ENCODE peak calls at places on chromosomes 7 and 10, in four cellular contexts. S is WTC11, J is K562, C is HepG2. H is an unnamed sample.

GRCh38 chr7:50812847-50813475 is 30.3 kb upstream of the GRB10 start:
- DNase-seq in J (peak), C (peak), S (no peak), H (no peak)

GRCh38 chr10:79298403-79299244 is 48.6 kb upstream of the PPIF start:
- DNase-seq in S (no peak), J (peak), C (peak), H (peak)

GRCh38 chr7:28041508-28042314 is 138.9 kb downstream of the JAZF1 start:
- DNase-seq in C (no peak), J (no peak), S (no peak), H (no peak)

GRCh38 chr10:7986851-7987250 is 67.6 kb upstream of the GATA3 start:
- DNase-seq in J (no peak), S (no peak), C (no peak), H (no peak)

GRCh38 chr7:46714904-46715303 is 793.8 kb upstream of the IGFBP3 start:
- DNase-seq in S (no peak), J (no peak), C (no peak), H (no peak)

GRCh38 chr7:18426564-18427226 is 68.9 kb upstream of the HDAC9 start:
- DNase-seq in J (no peak), S (no peak), C (no peak), H (no peak)

GRCh38 chr7:18119985-18120384 is 92.3 kb upstream of the PRPS1L1 start:
- DNase-seq in S (peak), J (no peak), C (no peak), H (no peak)

GRCh38 chr10:69124558-69125121 is 662 bp downstream of the VPS26A start:
- DNase-seq in S (peak), C (peak), J (peak), H (peak)

GRCh38 chr7:98398567-98399372 is 2.1 kb downstream of the BAIAP2L1 start:
- DNase-seq in S (no peak), J (peak), C (no peak), H (no peak)

GRCh38 chr10:123027861-123028260 is 19.1 kb downstream of the ACADSB start:
- DNase-seq in C (no peak), S (no peak), J (no peak), H (no peak)

GRCh38 chr7:13770305-13770704 is 219.2 kb downstream of the ETV1 start:
- DNase-seq in S (no peak), J (no peak), C (no peak), H (no peak)

GRCh38 chr10:48608279-48608681 is 3.4 kb upstream of the ARHGAP22 start:
- DNase-seq in S (peak), C (peak), J (peak), H (peak)

GRCh38 chr10:15817407-15818046 is 42.8 kb downstream of the MINDY3 start:
- DNase-seq in S (no peak), J (no peak), C (peak), H (no peak)
- TF ChIP-seq ELF4 in S (no peak), J (no peak), C (no peak), H (no peak)

GRCh38 chr10:23693398-23693797 is 254.5 kb downstream of the OTUD1 start:
- DNase-seq in J (peak), S (peak), C (no peak), H (peak)
- TF ChIP-seq ELF4 in J (no peak), S (no peak), C (no peak), H (no peak)

GRCh38 chr10:85557706-85558105 is 808.9 kb downstream of the GRID1 start:
- DNase-seq in J (no peak), S (no peak), C (no peak), H (no peak)

GRCh38 chr10:85558533-85558932 is 808.1 kb downstream of the GRID1 start:
- DNase-seq in J (no peak), C (no peak), S (no peak), H (no peak)

GRCh38 chr10:85557077-85557476 is 809.5 kb downstream of the GRID1 start:
- DNase-seq in S (no peak), C (no peak), J (no peak), H (no peak)
- TF ChIP-seq ELF4 in S (no peak), C (no peak), J (no peak), H (no peak)

GRCh38 chr7:136868496-136869005 is at the start of gene CHRM2:
- DNase-seq in S (peak), J (no peak), C (no peak), H (no peak)

GRCh38 chr7:136869006-136869961 is 832 bp downstream of the CHRM2 start:
- DNase-seq in S (peak), C (no peak), J (no peak), H (no peak)

GRCh38 chr7:136865777-136866176 is 2.7 kb upstream of the CHRM2 start:
- DNase-seq in C (no peak), J (no peak), S (no peak), H (no peak)

GRCh38 chr7:136869991-136870798 is 1.7 kb downstream of the CHRM2 start:
- DNase-seq in J (no peak), C (no peak), S (peak), H (no peak)

GRCh38 chr7:136865236-136865635 is 3.2 kb upstream of the CHRM2 start:
- DNase-seq in C (no peak), J (no peak), S (no peak), H (no peak)
- TF ChIP-seq ELF4 in C (no peak), J (no peak), S (no peak), H (no peak)

GRCh38 chr10:114808982-114809381 is 12.6 kb upstream of the FHIP2A start:
- DNase-seq in S (no peak), J (no peak), C (no peak), H (no peak)
- TF ChIP-seq ELF4 in S (no peak), J (no peak), C (no peak), H (no peak)

GRCh38 chr10:109851595-109851994 is 71.7 kb downstream of the XPNPEP1 start:
- DNase-seq in J (no peak), S (no peak), C (no peak), H (no peak)
- TF ChIP-seq ELF4 in J (no peak), S (no peak), C (no peak), H (no peak)

GRCh38 chr7:29239638-29240037 is 45.1 kb downstream of the CHN2 start:
- DNase-seq in S (peak), J (peak), C (no peak), H (peak)
- TF ChIP-seq ELF4 in S (no peak), J (no peak), C (no peak), H (no peak)